ENCODE peak calls at places on chromosomes 1 and 21, in four cellular contexts. One of them, this sample, is unnamed. For H3K4me1, the result is how much of the 10 kb centered on the place peaks cover.

GRCh38 chr1:229991104-229991513 is 75.9 kb upstream of the GALNT2 start:
- DNase-seq in heart left ventricle: no peak
- DNase-seq in uterus: no peak
- DNase-seq in upper lobe of right lung: no peak
- DNase-seq in this sample: no peak

GRCh38 chr1:209421186-209421585 is 162.3 kb upstream of the CAMK1G start:
- DNase-seq in heart left ventricle: no peak
- DNase-seq in uterus: no peak
- DNase-seq in upper lobe of right lung: no peak
- DNase-seq in this sample: no peak

GRCh38 chr1:228286505-228287417 is 78.9 kb downstream of the OBSCN start:
- DNase-seq in heart left ventricle: peak
- DNase-seq in uterus: peak
- DNase-seq in upper lobe of right lung: peak
- DNase-seq in this sample: no peak

GRCh38 chr1:221777434-221778072 is 35.7 kb upstream of the DUSP10 start:
- DNase-seq in heart left ventricle: no peak
- DNase-seq in uterus: no peak
- DNase-seq in upper lobe of right lung: no peak
- DNase-seq in this sample: peak

GRCh38 chr1:114075082-114075481 is 78.6 kb downstream of the SYT6 start:
- DNase-seq in heart left ventricle: no peak
- DNase-seq in uterus: no peak
- DNase-seq in upper lobe of right lung: no peak
- DNase-seq in this sample: no peak

GRCh38 chr1:211939876-211940468 is 95.4 kb downstream of the INTS7 start:
- DNase-seq in heart left ventricle: no peak
- DNase-seq in uterus: no peak
- DNase-seq in upper lobe of right lung: no peak
- DNase-seq in this sample: peak

GRCh38 chr1:153962088-153963029 is 978 bp downstream of the SLC39A1 start:
- DNase-seq in heart left ventricle: no peak
- DNase-seq in uterus: peak
- DNase-seq in upper lobe of right lung: no peak
- DNase-seq in this sample: peak

GRCh38 chr1:84344286-84344685 is 42.8 kb downstream of the SAMD13 start:
- DNase-seq in heart left ventricle: no peak
- DNase-seq in uterus: no peak
- DNase-seq in upper lobe of right lung: no peak
- DNase-seq in this sample: no peak

GRCh38 chr1:86714159-86714558 is 9.8 kb downstream of the SH3GLB1 start:
- DNase-seq in heart left ventricle: no peak
- DNase-seq in uterus: no peak
- DNase-seq in upper lobe of right lung: no peak
- DNase-seq in this sample: no peak

GRCh38 chr1:245225267-245225666 is 70.5 kb downstream of the KIF26B start:
- DNase-seq in heart left ventricle: no peak
- DNase-seq in uterus: no peak
- DNase-seq in upper lobe of right lung: peak
- DNase-seq in this sample: no peak

GRCh38 chr1:112263464-112263863 is 132.6 kb upstream of the CTTNBP2NL start:
- DNase-seq in heart left ventricle: no peak
- DNase-seq in uterus: no peak
- DNase-seq in upper lobe of right lung: no peak
- DNase-seq in this sample: no peak

GRCh38 chr1:208242829-208243521 is 1.2 kb downstream of the PLXNA2 start:
- DNase-seq in heart left ventricle: no peak
- DNase-seq in uterus: no peak
- DNase-seq in upper lobe of right lung: peak
- DNase-seq in this sample: peak

GRCh38 chr1:51753969-51754368 is 124.6 kb downstream of the NRDC start:
- DNase-seq in heart left ventricle: no peak
- DNase-seq in uterus: no peak
- DNase-seq in upper lobe of right lung: no peak
- DNase-seq in this sample: no peak

GRCh38 chr1:98398092-98398491 is 263.4 kb upstream of the SNX7 start:
- DNase-seq in heart left ventricle: no peak
- DNase-seq in uterus: no peak
- DNase-seq in upper lobe of right lung: no peak
- DNase-seq in this sample: no peak

GRCh38 chr21:46322351-46323226 is 1.1 kb downstream of the C21orf58 start:
- DNase-seq in heart left ventricle: no peak
- DNase-seq in uterus: no peak
- DNase-seq in upper lobe of right lung: no peak
- DNase-seq in this sample: no peak

GRCh38 chr1:223844962-223845809 is 561 bp downstream of the TP53BP2 start:
- DNase-seq in heart left ventricle: peak
- DNase-seq in uterus: peak
- DNase-seq in upper lobe of right lung: no peak
- DNase-seq in this sample: peak

GRCh38 chr1:153545067-153546055 is at the start of gene S100A4:
- DNase-seq in heart left ventricle: peak
- DNase-seq in uterus: peak
- DNase-seq in upper lobe of right lung: peak
- DNase-seq in this sample: peak

GRCh38 chr1:204438628-204439027 is 27.0 kb upstream of the PPP1R15B start:
- DNase-seq in heart left ventricle: no peak
- DNase-seq in uterus: peak
- DNase-seq in upper lobe of right lung: no peak
- DNase-seq in this sample: no peak

GRCh38 chr1:248814351-248814750 is 11.4 kb downstream of the SH3BP5L start:
- DNase-seq in heart left ventricle: no peak
- DNase-seq in uterus: no peak
- DNase-seq in upper lobe of right lung: no peak
- DNase-seq in this sample: peak

GRCh38 chr1:1205769-1206375 is 520 bp downstream of the TNFRSF18 start:
- DNase-seq in heart left ventricle: no peak
- DNase-seq in uterus: no peak
- DNase-seq in upper lobe of right lung: no peak
- DNase-seq in this sample: peak

GRCh38 chr1:241837413-241837812 is 10.6 kb upstream of the EXO1 start:
- DNase-seq in heart left ventricle: no peak
- DNase-seq in uterus: no peak
- DNase-seq in upper lobe of right lung: no peak
- DNase-seq in this sample: no peak

GRCh38 chr1:212125654-212126053 is 90.1 kb downstream of the DTL start:
- DNase-seq in heart left ventricle: no peak
- DNase-seq in uterus: no peak
- DNase-seq in upper lobe of right lung: no peak
- DNase-seq in this sample: peak

GRCh38 chr1:5349526-5349925 is 642.7 kb downstream of the NPHP4 start:
- DNase-seq in heart left ventricle: no peak
- DNase-seq in uterus: no peak
- DNase-seq in upper lobe of right lung: no peak
- DNase-seq in this sample: no peak

GRCh38 chr21:39533545-39534226 is 79.1 kb upstream of the B3GALT5 start:
- DNase-seq in heart left ventricle: no peak
- DNase-seq in uterus: no peak
- DNase-seq in upper lobe of right lung: no peak
- DNase-seq in this sample: no peak

GRCh38 chr1:99978218-99978617 is 8.4 kb downstream of the SLC35A3 start:
- DNase-seq in heart left ventricle: no peak
- DNase-seq in uterus: no peak
- DNase-seq in upper lobe of right lung: no peak
- DNase-seq in this sample: no peak

GRCh38 chr1:168512864-168513595 is 30.8 kb downstream of the XCL2 start:
- DNase-seq in heart left ventricle: no peak
- DNase-seq in uterus: no peak
- DNase-seq in upper lobe of right lung: no peak
- DNase-seq in this sample: no peak

GRCh38 chr1:214548988-214549387 is 2.4 kb downstream of the PTPN14 start:
- DNase-seq in heart left ventricle: peak
- DNase-seq in uterus: peak
- DNase-seq in upper lobe of right lung: no peak
- DNase-seq in this sample: no peak

GRCh38 chr1:26302733-26303405 is 3.6 kb downstream of the UBXN11 start:
- DNase-seq in heart left ventricle: no peak
- DNase-seq in uterus: no peak
- DNase-seq in upper lobe of right lung: no peak
- DNase-seq in this sample: no peak

GRCh38 chr21:34198232-34199120 is 125.1 kb downstream of the MRPS6 start:
- DNase-seq in heart left ventricle: no peak
- DNase-seq in uterus: no peak
- DNase-seq in upper lobe of right lung: no peak
- DNase-seq in this sample: peak
- H3K4me3 ChIP-seq in heart left ventricle: no peak
- H3K4me3 ChIP-seq in uterus: no peak
- H3K4me3 ChIP-seq in upper lobe of right lung: no peak
- H3K4me3 ChIP-seq in this sample: no peak

GRCh38 chr1:207021139-207021861 is 11.3 kb downstream of the C1orf116 start:
- DNase-seq in heart left ventricle: no peak
- DNase-seq in uterus: no peak
- DNase-seq in upper lobe of right lung: no peak
- DNase-seq in this sample: no peak
- TF ChIP-seq CTCF in heart left ventricle: no peak
- TF ChIP-seq CTCF in uterus: no peak
- TF ChIP-seq CTCF in upper lobe of right lung: no peak
- TF ChIP-seq CTCF in this sample: no peak

GRCh38 chr1:57576750-57577149 is 152.9 kb upstream of the DAB1 start:
- DNase-seq in heart left ventricle: no peak
- DNase-seq in uterus: no peak
- DNase-seq in upper lobe of right lung: no peak
- DNase-seq in this sample: peak

GRCh38 chr1:57578099-57578498 is 154.2 kb upstream of the DAB1 start:
- DNase-seq in heart left ventricle: no peak
- DNase-seq in uterus: no peak
- DNase-seq in upper lobe of right lung: no peak
- DNase-seq in this sample: no peak
- H3K4me1 ChIP-seq in heart left ventricle: under half
- H3K4me1 ChIP-seq in uterus: under half
- H3K4me1 ChIP-seq in upper lobe of right lung: under half
- H3K4me1 ChIP-seq in this sample: under half

GRCh38 chr21:42654179-42654912 is 925 bp downstream of the PDE9A start:
- DNase-seq in heart left ventricle: no peak
- DNase-seq in uterus: no peak
- DNase-seq in upper lobe of right lung: peak
- DNase-seq in this sample: no peak

GRCh38 chr21:42650441-42651421 is 2.7 kb upstream of the PDE9A start:
- DNase-seq in heart left ventricle: no peak
- DNase-seq in uterus: no peak
- DNase-seq in upper lobe of right lung: no peak
- DNase-seq in this sample: peak

GRCh38 chr21:42653492-42654061 is at the start of gene PDE9A:
- DNase-seq in heart left ventricle: peak
- DNase-seq in uterus: peak
- DNase-seq in upper lobe of right lung: peak
- DNase-seq in this sample: peak

GRCh38 chr21:42651515-42652401 is 1.7 kb upstream of the PDE9A start:
- DNase-seq in heart left ventricle: no peak
- DNase-seq in uterus: no peak
- DNase-seq in upper lobe of right lung: peak
- DNase-seq in this sample: peak

GRCh38 chr21:42652527-42653491 is 612 bp upstream of the PDE9A start:
- DNase-seq in heart left ventricle: peak
- DNase-seq in uterus: peak
- DNase-seq in upper lobe of right lung: peak
- DNase-seq in this sample: no peak
- H3K4me3 ChIP-seq in heart left ventricle: peak
- H3K4me3 ChIP-seq in uterus: peak
- H3K4me3 ChIP-seq in upper lobe of right lung: peak
- H3K4me3 ChIP-seq in this sample: peak

GRCh38 chr1:92465256-92465647 is 21.5 kb downstream of the GFI1 start:
- DNase-seq in heart left ventricle: no peak
- DNase-seq in uterus: no peak
- DNase-seq in upper lobe of right lung: no peak
- DNase-seq in this sample: no peak

GRCh38 chr1:92466702-92467101 is 20.0 kb downstream of the GFI1 start:
- DNase-seq in heart left ventricle: no peak
- DNase-seq in uterus: no peak
- DNase-seq in upper lobe of right lung: no peak
- DNase-seq in this sample: no peak

GRCh38 chr1:92464588-92465255 is 22.0 kb downstream of the GFI1 start:
- DNase-seq in heart left ventricle: no peak
- DNase-seq in uterus: no peak
- DNase-seq in upper lobe of right lung: no peak
- DNase-seq in this sample: no peak

GRCh38 chr1:92459871-92460320 is 26.8 kb downstream of the GFI1 start:
- DNase-seq in heart left ventricle: no peak
- DNase-seq in uterus: no peak
- DNase-seq in upper lobe of right lung: no peak
- DNase-seq in this sample: no peak

GRCh38 chr1:92461364-92462097 is 25.2 kb downstream of the GFI1 start:
- DNase-seq in heart left ventricle: no peak
- DNase-seq in uterus: no peak
- DNase-seq in upper lobe of right lung: no peak
- DNase-seq in this sample: no peak
- TF ChIP-seq CTCF in heart left ventricle: no peak
- TF ChIP-seq CTCF in uterus: no peak
- TF ChIP-seq CTCF in upper lobe of right lung: no peak
- TF ChIP-seq CTCF in this sample: no peak

DNA sequence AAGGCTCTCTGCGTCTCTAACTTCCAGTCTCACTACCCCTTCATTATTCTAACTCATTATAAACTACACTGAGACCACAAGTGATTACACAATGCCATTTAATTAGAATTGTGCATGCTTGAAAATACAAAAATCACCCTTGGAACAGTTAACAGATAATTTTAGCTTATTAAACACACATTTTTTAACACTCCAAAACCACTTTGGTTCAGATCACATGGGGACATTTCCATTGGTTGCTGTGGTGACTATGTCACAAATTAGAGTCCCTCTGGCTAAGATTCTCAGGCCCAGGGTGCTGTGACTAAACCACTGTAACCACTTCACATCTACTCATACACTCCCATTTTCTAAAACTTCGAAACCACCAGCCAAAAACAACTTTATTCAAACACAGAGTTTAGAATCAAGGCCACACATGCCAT is 43.0 kb downstream of the JAK1 start:
- DNase-seq in heart left ventricle: no peak
- DNase-seq in uterus: no peak
- DNase-seq in upper lobe of right lung: no peak
- DNase-seq in this sample: no peak
- H3K4me1 ChIP-seq in heart left ventricle: under half
- H3K4me1 ChIP-seq in uterus: under half
- H3K4me1 ChIP-seq in upper lobe of right lung: half or more
- H3K4me1 ChIP-seq in this sample: under half

DNA sequence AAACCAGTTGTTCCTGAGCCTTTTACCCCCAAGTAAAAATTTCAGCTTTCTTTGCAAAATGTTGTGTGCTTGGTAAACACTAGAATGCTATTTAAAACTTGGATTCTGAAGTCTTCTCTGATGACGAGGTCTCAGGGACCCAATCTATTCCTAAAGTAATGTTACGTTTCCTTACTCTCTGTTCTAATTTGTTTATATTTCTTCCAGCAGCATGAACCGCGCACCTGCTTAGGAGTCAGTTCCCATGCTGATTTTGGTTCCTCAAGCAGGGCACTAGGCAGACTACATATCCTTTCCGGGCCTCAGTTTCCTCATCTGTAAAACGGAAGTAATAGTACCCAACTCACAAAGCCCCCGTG is 937 bp upstream of the ALDH4A1 start:
- DNase-seq in heart left ventricle: no peak
- DNase-seq in uterus: no peak
- DNase-seq in upper lobe of right lung: no peak
- DNase-seq in this sample: no peak
- H3K4me3 ChIP-seq in heart left ventricle: peak
- H3K4me3 ChIP-seq in uterus: peak
- H3K4me3 ChIP-seq in upper lobe of right lung: peak
- H3K4me3 ChIP-seq in this sample: peak

This sample was measured in Peyer's patch.